ENCODE peak calls at places on chromosomes 1 and 21, in nine cellular contexts. K, U, G, T, D, C, Y, W and R are unnamed samples.

GRCh38 chr1:156077430-156077760 is 4.9 kb downstream of the MEX3A start:
- DNase-seq in U (no peak), W (no peak), D (no peak), G (no peak), T (no peak), K (no peak), C (no peak), Y (no peak), R (no peak)

GRCh38 chr1:203481186-203481585 is 5.6 kb downstream of the PRELP start:
- DNase-seq in U (no peak), Y (no peak), W (no peak), K (no peak), D (no peak), C (no peak), G (no peak), T (no peak), R (no peak)

GRCh38 chr21:27423073-27423472 is 456.2 kb upstream of the ADAMTS5 start:
- DNase-seq in G (no peak), U (no peak), Y (no peak), K (peak), C (no peak), D (peak), W (no peak), T (no peak), R (no peak)

GRCh38 chr1:66357478-66358197 is 176.3 kb upstream of the SGIP1 start:
- DNase-seq in W (no peak), K (no peak), C (no peak), Y (no peak), U (no peak), G (no peak), T (no peak), D (no peak), R (no peak)

GRCh38 chr1:37561794-37562132 is 5.0 kb downstream of the DNALI1 start:
- DNase-seq in Y (peak), D (peak), U (peak), W (no peak), C (no peak), G (peak), T (no peak), K (no peak), R (no peak)

GRCh38 chr21:18759267-18759666 is 355.7 kb upstream of the TMPRSS15 start:
- DNase-seq in G (no peak), Y (no peak), D (no peak), C (no peak), T (no peak), K (no peak), W (no peak), U (no peak), R (no peak)

GRCh38 chr1:58660105-58660504 is 39.8 kb downstream of the MYSM1 start:
- DNase-seq in T (no peak), C (no peak), G (no peak), Y (no peak), D (no peak), K (no peak), U (no peak), W (no peak), R (no peak)

GRCh38 chr1:17573518-17574041 is 34.1 kb downstream of the ARHGEF10L start:
- DNase-seq in G (no peak), D (no peak), Y (no peak), K (peak), C (peak), W (no peak), U (no peak), T (no peak), R (no peak)

GRCh38 chr1:216071227-216071626 is 352.0 kb downstream of the USH2A start:
- DNase-seq in U (no peak), G (no peak), T (no peak), K (no peak), D (no peak), C (no peak), Y (no peak), W (no peak), R (no peak)

GRCh38 chr1:53188099-53188498 is 8.5 kb upstream of the CPT2 start:
- DNase-seq in C (no peak), W (no peak), G (no peak), T (no peak), K (no peak), D (no peak), Y (no peak), U (no peak), R (no peak)

GRCh38 chr1:93304716-93305138 is 41.0 kb upstream of the DR1 start:
- DNase-seq in T (no peak), Y (peak), U (peak), G (peak), K (peak), D (peak), C (peak), W (peak), R (peak)

GRCh38 chr1:2962946-2963345 is 58.3 kb upstream of the ACTRT2 start:
- DNase-seq in U (no peak), G (no peak), D (no peak), W (no peak), C (no peak), K (no peak), T (no peak), Y (no peak), R (no peak)

GRCh38 chr1:8239306-8240023 is 78.4 kb upstream of the SLC45A1 start:
- DNase-seq in Y (no peak), W (no peak), G (no peak), K (peak), T (no peak), U (no peak), D (no peak), C (no peak), R (no peak)

GRCh38 chr1:10694274-10694632 is 102.2 kb downstream of the CASZ1 start:
- DNase-seq in K (peak), T (peak), C (no peak), W (peak), D (peak), G (peak), U (no peak), Y (no peak), R (no peak)

GRCh38 chr1:21624577-21625389 is 44.4 kb downstream of the RAP1GAP start:
- DNase-seq in T (no peak), U (no peak), K (no peak), C (no peak), Y (no peak), D (no peak), G (no peak), W (no peak), R (no peak)

GRCh38 chr1:154403300-154403943 is 1.7 kb upstream of the IL6R start:
- DNase-seq in T (no peak), G (no peak), D (no peak), C (no peak), K (no peak), W (peak), Y (no peak), U (no peak), R (no peak)

GRCh38 chr21:39082656-39083376 is 100.4 kb downstream of the PSMG1 start:
- DNase-seq in Y (peak), C (no peak), K (peak), D (no peak), W (no peak), U (no peak), G (no peak), T (no peak), R (no peak)

GRCh38 chr21:40901690-40902089 is 54.7 kb upstream of the DSCAM start:
- DNase-seq in U (no peak), T (no peak), K (no peak), D (no peak), Y (no peak), G (no peak), C (no peak), W (no peak), R (no peak)

GRCh38 chr1:32724678-32725594 is 22.4 kb upstream of the SYNC start:
- DNase-seq in C (no peak), Y (peak), K (peak), G (no peak), U (no peak), W (no peak), D (peak), T (no peak), R (no peak)

GRCh38 chr1:192303029-192303428 is 13.8 kb upstream of the RGS21 start:
- DNase-seq in W (no peak), D (no peak), Y (no peak), C (no peak), K (no peak), G (no peak), U (no peak), T (no peak), R (no peak)

GRCh38 chr1:175070818-175071217 is 3.2 kb downstream of the TNN start:
- DNase-seq in D (no peak), C (no peak), T (no peak), Y (no peak), U (no peak), K (no peak), W (no peak), G (no peak), R (no peak)

GRCh38 chr1:110341872-110342331 is 2.7 kb downstream of the RBM15 start:
- DNase-seq in K (no peak), U (no peak), C (no peak), T (no peak), G (no peak), W (no peak), D (no peak), Y (no peak), R (no peak)

GRCh38 chr21:42021751-42022430 is 11.7 kb upstream of the ZBTB21 start:
- DNase-seq in G (no peak), Y (no peak), T (no peak), U (no peak), C (peak), K (no peak), W (no peak), D (no peak), R (no peak)

GRCh38 chr1:179550753-179551682 is 24.7 kb downstream of the NPHS2 start:
- DNase-seq in U (no peak), K (no peak), Y (no peak), C (no peak), W (no peak), G (no peak), T (no peak), D (no peak), R (no peak)

GRCh38 chr21:33514234-33514633 is 22.7 kb upstream of the DNAJC28 start:
- DNase-seq in G (no peak), U (no peak), Y (no peak), T (no peak), K (no peak), W (no peak), D (no peak), C (no peak), R (no peak)

GRCh38 chr1:119338004-119338403 is 30.6 kb upstream of the HAO2 start:
- DNase-seq in W (no peak), C (no peak), K (no peak), T (no peak), U (no peak), D (no peak), Y (no peak), G (no peak), R (no peak)

GRCh38 chr1:97210302-97210701 is 488.7 kb downstream of the PTBP2 start:
- DNase-seq in W (no peak), Y (no peak), G (no peak), K (no peak), C (no peak), T (no peak), U (no peak), D (no peak), R (no peak)

GRCh38 chr1:230768903-230769570 is 21.8 kb downstream of the CAPN9 start:
- DNase-seq in G (no peak), T (no peak), Y (no peak), W (no peak), D (peak), K (no peak), C (no peak), U (no peak), R (no peak)